ENCODE peak calls at places on chromosomes 2 and 18, in nine cellular contexts. K is trophoblast cell, I is neural progenitor cell, E is neuronal stem cell, J is kidney, C is iPS DF 6.9, V is PC-3, S is astrocyte, U is fibroblast of lung. Y is an unnamed sample.

GRCh38 chr2:135473567-135473966 is 57.5 kb downstream of the ZRANB3 start:
- DNase-seq in K (no peak), I (no peak), E (no peak), J (no peak), C (peak), V (peak), S (peak), U (peak), Y (no peak)

GRCh38 chr2:199111461-199111860 is 346.3 kb downstream of the SATB2 start:
- DNase-seq in K (no peak), I (no peak), E (no peak), J (no peak), C (no peak), V (no peak), S (no peak), U (no peak), Y (no peak)

GRCh38 chr2:36380624-36381481 is 25.3 kb downstream of the CRIM1 start:
- DNase-seq in K (no peak), I (peak), E (peak), J (peak), C (no peak), V (peak), S (no peak), U (peak), Y (no peak)

GRCh38 chr2:224930124-224930523 is 112.1 kb downstream of the DOCK10 start:
- DNase-seq in K (no peak), I (no peak), E (no peak), J (no peak), C (no peak), V (no peak), S (no peak), U (no peak), Y (no peak)

GRCh38 chr2:9797681-9798556 is 45.4 kb upstream of the TAF1B start:
- DNase-seq in K (peak), I (no peak), E (no peak), J (peak), C (no peak), V (peak), S (no peak), U (no peak), Y (no peak)

GRCh38 chr2:47193607-47194006 is 38.5 kb upstream of the STPG4 start:
- DNase-seq in K (no peak), I (no peak), E (no peak), J (no peak), C (no peak), V (no peak), S (peak), U (no peak), Y (no peak)

GRCh38 chr2:119013640-119014039 is 71.6 kb downstream of the MARCO start:
- DNase-seq in K (no peak), I (no peak), E (no peak), J (no peak), C (no peak), V (no peak), S (no peak), U (no peak), Y (no peak)

GRCh38 chr2:190649035-190649797 is at the start of gene NAB1:
- DNase-seq in K (no peak), I (peak), E (peak), J (peak), C (no peak), V (no peak), S (no peak), U (no peak), Y (peak)

GRCh38 chr2:86172610-86173009 is 22.7 kb downstream of the IMMT start:
- DNase-seq in K (no peak), I (no peak), E (no peak), J (no peak), C (no peak), V (no peak), S (no peak), U (no peak), Y (no peak)

GRCh38 chr18:74251297-74252031 is 40.3 kb downstream of the CYB5A start:
- DNase-seq in K (no peak), I (peak), E (no peak), J (no peak), C (no peak), V (peak), S (peak), U (peak), Y (no peak)

GRCh38 chr2:72138921-72139381 is 8.7 kb downstream of the CYP26B1 start:
- DNase-seq in K (no peak), I (no peak), E (no peak), J (peak), C (no peak), V (no peak), S (peak), U (no peak), Y (peak)

GRCh38 chr18:32507093-32507492 is 36.4 kb upstream of the GAREM1 start:
- DNase-seq in K (no peak), I (no peak), E (no peak), J (no peak), C (no peak), V (no peak), S (no peak), U (no peak), Y (no peak)

GRCh38 chr2:235605306-235605998 is 111.6 kb downstream of the AGAP1 start:
- DNase-seq in K (peak), I (peak), E (peak), J (peak), C (peak), V (no peak), S (peak), U (peak), Y (no peak)

GRCh38 chr2:231399046-231399852 is 3.7 kb downstream of the B3GNT7 start:
- DNase-seq in K (no peak), I (no peak), E (no peak), J (no peak), C (no peak), V (no peak), S (no peak), U (no peak), Y (no peak)

GRCh38 chr2:20171445-20171977 is 53.4 kb downstream of the SDC1 start:
- DNase-seq in K (no peak), I (no peak), E (no peak), J (no peak), C (no peak), V (no peak), S (no peak), U (no peak), Y (no peak)

GRCh38 chr18:46429130-46429529 is 227.9 kb downstream of the LOXHD1 start:
- DNase-seq in K (no peak), I (no peak), E (no peak), J (no peak), C (no peak), V (no peak), S (no peak), U (no peak), Y (no peak)

GRCh38 chr2:96859681-96860064 is 1.9 kb upstream of the ANKRD39 start:
- DNase-seq in K (no peak), I (no peak), E (no peak), J (no peak), C (no peak), V (no peak), S (no peak), U (no peak), Y (no peak)

GRCh38 chr2:59584958-59585357 is 968.5 kb downstream of the BCL11A start:
- DNase-seq in K (no peak), I (peak), E (no peak), J (no peak), C (peak), V (no peak), S (no peak), U (no peak), Y (no peak)

GRCh38 chr2:6863792-6864191 is 1.9 kb downstream of the CMPK2 start:
- DNase-seq in K (no peak), I (no peak), E (no peak), J (peak), C (no peak), V (no peak), S (no peak), U (no peak), Y (no peak)

GRCh38 chr2:191927991-191928390 is 81.1 kb upstream of the CAVIN2 start:
- DNase-seq in K (no peak), I (no peak), E (no peak), J (no peak), C (no peak), V (no peak), S (peak), U (peak), Y (no peak)

GRCh38 chr2:234243871-234244565 is 193.5 kb downstream of the SPP2 start:
- DNase-seq in K (no peak), I (no peak), E (no peak), J (no peak), C (no peak), V (peak), S (no peak), U (peak), Y (no peak)

GRCh38 chr18:79916546-79917350 is 34.7 kb downstream of the SLC66A2 start:
- DNase-seq in K (no peak), I (no peak), E (no peak), J (peak), C (no peak), V (no peak), S (no peak), U (no peak), Y (no peak)

GRCh38 chr18:50127516-50128229 is 67.3 kb downstream of the MYO5B start:
- DNase-seq in K (no peak), I (no peak), E (no peak), J (no peak), C (no peak), V (peak), S (peak), U (no peak), Y (no peak)

GRCh38 chr2:11123001-11123809 is 32.1 kb upstream of the SLC66A3 start:
- DNase-seq in K (no peak), I (no peak), E (no peak), J (no peak), C (no peak), V (no peak), S (no peak), U (no peak), Y (no peak)

DNA sequence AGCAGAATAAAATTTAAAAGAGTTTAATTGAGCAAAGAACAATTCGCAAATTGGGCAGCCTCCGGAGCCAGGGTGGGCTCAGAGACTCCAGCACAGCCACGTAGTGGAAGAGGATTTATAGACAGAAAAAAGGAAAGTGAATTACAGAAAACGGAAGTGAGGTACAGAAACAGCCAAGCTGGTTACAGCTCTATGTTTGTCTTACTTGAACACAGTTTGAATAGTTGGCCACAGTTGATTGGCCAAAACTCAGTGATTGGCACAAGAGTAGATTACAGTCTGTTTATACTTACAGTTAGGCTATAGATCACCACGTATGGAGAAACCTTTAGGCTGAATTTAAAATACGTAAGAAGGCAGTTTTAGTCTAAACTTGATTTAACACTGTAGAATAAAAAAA is 78.8 kb upstream of the NEDD4L start:
- DNase-seq in K (no peak), I (no peak), E (no peak), J (no peak), C (no peak), V (no peak), S (no peak), U (no peak), Y (no peak)
- H3K27ac ChIP-seq in K (no peak), I (no peak), E (no peak), J (no peak), C (no peak), V (no peak), S (no peak), U (no peak), Y (no peak)

DNA sequence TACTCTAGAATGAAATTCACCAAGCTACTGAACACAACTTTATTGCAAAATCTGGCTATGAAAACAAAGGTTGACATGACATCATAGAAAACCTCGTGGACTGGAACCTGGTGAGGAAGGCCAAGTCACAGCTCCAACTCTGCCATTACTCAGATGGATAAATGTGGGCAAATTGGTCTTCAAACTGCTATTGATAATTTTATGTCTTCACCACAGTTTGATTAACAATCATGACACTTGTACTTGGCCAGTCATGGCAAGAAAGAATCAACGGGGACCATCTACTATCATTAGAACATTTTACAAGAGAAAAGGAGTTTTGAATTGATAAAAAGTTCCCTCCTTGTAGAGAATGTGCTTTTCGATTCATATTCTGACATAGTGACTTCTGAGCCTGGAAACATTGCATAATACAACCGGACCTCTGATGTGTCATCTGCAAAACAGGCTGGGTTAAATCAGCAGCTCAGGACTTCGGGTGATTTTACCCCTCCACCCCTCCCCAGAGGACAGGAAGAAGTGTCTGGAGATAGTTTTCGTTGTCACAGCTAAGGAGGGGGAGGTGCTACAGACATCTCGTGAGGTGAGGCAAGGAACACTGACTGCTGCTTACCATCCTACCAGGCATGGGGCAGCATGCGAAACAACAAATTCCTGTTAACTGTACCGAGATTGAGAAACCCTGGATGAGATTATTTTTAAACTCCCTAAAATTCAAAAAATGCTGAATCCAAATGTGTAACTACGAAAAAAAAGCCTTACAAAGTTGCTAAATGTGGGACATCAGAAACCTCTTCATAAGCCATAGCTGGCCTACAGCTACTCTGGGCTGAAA is 8.4 kb downstream of the L3MBTL4 start:
- DNase-seq in K (peak), I (no peak), E (no peak), J (no peak), C (no peak), V (peak), S (no peak), U (peak), Y (no peak)
- H3K27ac ChIP-seq in K (no peak), I (no peak), E (no peak), J (no peak), C (no peak), V (no peak), S (no peak), U (no peak), Y (no peak)

GRCh38 chr2:158486970-158487325 is 30.2 kb downstream of the PKP4 start:
- DNase-seq in K (no peak), I (no peak), E (no peak), J (no peak), C (no peak), V (peak), S (peak), U (no peak), Y (no peak)
- H3K27ac ChIP-seq in K (no peak), I (no peak), E (no peak), J (no peak), C (no peak), V (peak), S (peak), U (no peak), Y (no peak)

GRCh38 chr2:159600752-159601151 is 15.6 kb downstream of the BAZ2B start:
- DNase-seq in K (no peak), I (no peak), E (no peak), J (no peak), C (no peak), V (peak), S (peak), U (no peak), Y (no peak)
- H3K27ac ChIP-seq in K (no peak), I (no peak), E (no peak), J (no peak), C (no peak), V (peak), S (peak), U (no peak), Y (no peak)

Y was measured in Peyer's patch.